ENCODE peak calls at places on chromosome 1, in ten cellular contexts. D is glutamatergic neuron, N is progenitor cell of endocrine pancreas, J is tibial artery, R is suprapubic skin, I is fibroblast of lung, O is body of pancreas, C is cardiac fibroblast, F is A549, L is neural crest cell. G is an unnamed sample.

GRCh38 chr1:117607471-117607870 is 1.6 kb downstream of the TENT5C start:
- DNase-seq in F (no peak), I (peak; percentile 10), J (no peak), D (no peak), O (peak; percentile 62), L (no peak), R (no peak), N (no peak), C (no peak), G (peak; percentile 21)

GRCh38 chr1:38000529-38001453 is 4.5 kb downstream of the FHL3 start:
- DNase-seq in N (no peak), L (no peak), D (no peak), R (no peak), O (no peak), I (peak; percentile 92), F (no peak), J (peak; percentile 76), C (peak; percentile 90), G (no peak)

GRCh38 chr1:200415227-200415626 is 5.4 kb upstream of the ZNF281 start:
- DNase-seq in F (no peak), I (no peak), J (no peak), N (no peak), L (no peak), D (no peak), O (no peak), C (peak; percentile 48), R (no peak), G (no peak)

GRCh38 chr1:175731581-175731980 is 11.8 kb downstream of the TNR start:
- DNase-seq in O (no peak), L (no peak), D (no peak), I (no peak), N (no peak), F (no peak), R (no peak), J (no peak), C (no peak), G (no peak)

GRCh38 chr1:106584127-106584526 is 472.3 kb upstream of the PRMT6 start:
- DNase-seq in C (no peak), D (no peak), O (no peak), L (no peak), F (no peak), I (peak; percentile 67), R (no peak), J (no peak), N (no peak), G (no peak)

GRCh38 chr1:50704126-50704525 is 255.9 kb downstream of the FAF1 start:
- DNase-seq in N (no peak), O (no peak), J (no peak), C (peak; percentile 59), F (peak; percentile 17), R (no peak), D (no peak), L (peak; percentile 25), I (peak; percentile 19), G (peak; percentile 21)

GRCh38 chr1:24366707-24367106 is 46.9 kb downstream of the STPG1 start:
- DNase-seq in R (no peak), N (no peak), D (no peak), L (no peak), O (no peak), J (no peak), I (no peak), C (no peak), F (no peak), G (no peak)

GRCh38 chr1:88800382-88801051 is 90.8 kb downstream of the GTF2B start:
- DNase-seq in J (no peak), R (no peak), N (no peak), L (no peak), I (peak; percentile 15), D (no peak), O (peak; percentile 34), F (peak; percentile 41), C (peak; percentile 70), G (no peak)

DNA sequence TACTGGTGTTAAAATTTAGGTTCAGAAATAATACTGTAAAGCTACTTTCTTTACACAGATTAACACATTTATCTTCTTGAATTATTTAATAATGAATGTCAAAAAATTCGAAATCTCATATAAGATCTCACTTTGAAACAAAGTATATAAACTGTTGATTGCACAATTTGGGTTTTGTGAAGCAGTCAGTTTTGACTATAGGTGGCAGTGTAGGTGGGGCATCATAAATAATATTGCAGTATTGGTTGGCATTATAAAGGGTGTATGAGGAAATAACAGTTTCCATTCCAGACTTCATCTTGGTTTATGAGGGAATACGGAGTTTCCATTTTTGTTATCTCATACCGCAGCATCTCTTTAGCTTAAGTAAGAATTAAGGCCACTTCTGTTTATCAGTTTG is 49.9 kb downstream of the SUCO start:
- DNase-seq in I (no peak), O (no peak), J (no peak), L (no peak), N (no peak), C (no peak), R (no peak), F (no peak), D (no peak), G (no peak)
- TF ChIP-seq CTCF in I (no peak), O (no peak), J (no peak), L (no peak), N (no peak), C (peak; percentile 4), R (no peak), F (peak; percentile 24), D (no peak), G (no peak)

GRCh38 chr1:245154429-245155185 is at the start of gene KIF26B:
- DNase-seq in O (peak; percentile 26), C (peak; percentile 70), J (no peak), L (peak; percentile 46), F (peak; percentile 58), R (no peak), I (peak; percentile 73), N (peak; percentile 48), D (peak; percentile 65), G (peak; percentile 80)

GRCh38 chr1:245155186-245156040 is 628 bp downstream of the KIF26B start:
- DNase-seq in R (no peak), F (peak; percentile 32), D (peak; percentile 35), N (no peak), I (peak; percentile 40), J (no peak), C (no peak), L (peak; percentile 30), O (no peak), G (peak; percentile 65)

GRCh38 chr1:245156736-245157505 is 2.1 kb downstream of the KIF26B start:
- DNase-seq in J (no peak), C (peak; percentile 22), L (no peak), I (peak; percentile 62), O (no peak), D (peak; percentile 43), N (no peak), R (no peak), F (no peak), G (peak; percentile 43)

GRCh38 chr1:245153645-245154428 is 948 bp upstream of the KIF26B start:
- DNase-seq in C (no peak), J (peak; percentile 62), I (peak; percentile 36), N (peak; percentile 34), D (peak; percentile 43), O (peak; percentile 16), R (peak; percentile 62), L (peak; percentile 29), F (peak; percentile 20), G (peak; percentile 58)

DNA sequence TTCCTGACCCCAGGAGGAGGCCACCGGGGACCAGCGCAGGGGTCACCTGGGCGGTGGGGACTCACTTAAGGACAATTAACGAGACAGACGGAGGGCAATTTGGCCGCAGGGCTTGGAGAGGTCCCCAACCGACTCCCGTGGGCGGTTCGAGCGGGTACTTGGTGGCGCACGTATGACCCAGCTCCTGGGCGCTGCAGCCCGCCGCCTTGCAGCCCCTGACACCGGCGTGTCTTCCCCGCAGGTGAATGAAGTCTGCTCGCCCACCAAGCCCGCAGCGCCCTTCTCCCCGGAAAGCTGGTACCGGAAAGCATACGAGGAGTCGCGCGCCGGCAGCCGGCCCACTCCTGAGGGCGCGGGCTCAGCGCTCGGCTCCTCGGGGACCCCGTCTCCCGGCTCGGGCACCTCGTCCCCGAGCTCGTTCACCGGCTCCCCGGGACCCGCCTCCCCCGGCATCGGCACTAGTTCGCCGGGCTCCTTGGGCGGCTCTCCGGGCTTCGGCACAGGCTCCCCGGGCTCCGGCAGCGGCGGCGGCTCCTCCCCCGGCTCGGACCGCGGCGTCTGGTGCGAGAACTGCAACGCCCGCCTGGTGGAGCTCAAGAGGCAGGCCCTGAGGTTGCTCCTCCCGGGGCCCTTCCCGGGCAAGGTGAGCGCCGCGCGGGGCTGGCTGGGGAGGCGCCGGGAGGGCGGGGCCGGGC is 1.4 kb downstream of the KIF26B start:
- DNase-seq in I (peak; percentile 71), C (peak; percentile 80), N (peak; percentile 90), D (peak; percentile 95), F (peak; percentile 81), L (peak; percentile 83), O (peak; percentile 88), J (peak; percentile 83), R (peak; percentile 86), G (peak; percentile 92)
- TF ChIP-seq CTCF in I (peak; percentile 52), C (peak; percentile 61), N (peak; percentile 88), D (peak; percentile 89), F (peak; percentile 76), L (peak; percentile 86), O (peak; percentile 62), J (peak; percentile 56), R (peak; percentile 89), G (peak; percentile 71)

DNA sequence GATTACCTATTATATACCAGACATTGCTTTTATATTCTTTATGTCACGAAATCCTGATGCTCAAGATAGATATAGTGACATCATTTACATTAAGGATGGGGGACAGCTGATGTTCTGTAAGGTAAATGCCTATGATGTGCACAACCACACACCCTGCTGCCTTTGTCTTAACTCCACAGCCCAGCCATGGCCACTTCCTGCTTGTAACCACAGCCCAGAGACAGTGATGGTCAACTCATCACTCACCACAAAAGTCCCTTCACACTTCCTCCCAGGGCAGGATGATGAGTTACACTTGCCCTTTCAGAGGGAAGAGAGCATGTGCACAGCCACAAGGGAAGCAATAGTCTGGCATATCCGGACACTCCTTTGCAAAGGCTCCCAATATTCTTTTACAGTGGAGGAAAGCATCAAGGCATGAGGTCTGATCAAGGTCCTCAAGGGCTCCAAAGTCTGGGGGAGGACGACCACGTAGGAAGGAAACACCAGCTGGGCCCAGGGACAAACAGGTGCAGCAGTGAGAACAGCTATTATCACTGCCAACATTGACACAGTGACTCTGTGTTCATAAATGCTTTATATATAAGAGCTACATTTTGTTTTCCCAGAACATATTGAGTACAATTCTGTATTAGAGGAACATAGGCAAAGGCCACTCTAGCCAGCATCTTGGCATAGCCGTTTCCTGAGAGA is 53.8 kb downstream of the PLPP3 start:
- DNase-seq in O (no peak), F (no peak), L (no peak), R (no peak), C (peak; percentile 54), N (no peak), I (peak; percentile 47), D (no peak), J (no peak), G (no peak)
- TF ChIP-seq CTCF in O (no peak), F (no peak), L (no peak), R (no peak), C (no peak), N (no peak), I (no peak), D (no peak), J (no peak), G (no peak)

DNA sequence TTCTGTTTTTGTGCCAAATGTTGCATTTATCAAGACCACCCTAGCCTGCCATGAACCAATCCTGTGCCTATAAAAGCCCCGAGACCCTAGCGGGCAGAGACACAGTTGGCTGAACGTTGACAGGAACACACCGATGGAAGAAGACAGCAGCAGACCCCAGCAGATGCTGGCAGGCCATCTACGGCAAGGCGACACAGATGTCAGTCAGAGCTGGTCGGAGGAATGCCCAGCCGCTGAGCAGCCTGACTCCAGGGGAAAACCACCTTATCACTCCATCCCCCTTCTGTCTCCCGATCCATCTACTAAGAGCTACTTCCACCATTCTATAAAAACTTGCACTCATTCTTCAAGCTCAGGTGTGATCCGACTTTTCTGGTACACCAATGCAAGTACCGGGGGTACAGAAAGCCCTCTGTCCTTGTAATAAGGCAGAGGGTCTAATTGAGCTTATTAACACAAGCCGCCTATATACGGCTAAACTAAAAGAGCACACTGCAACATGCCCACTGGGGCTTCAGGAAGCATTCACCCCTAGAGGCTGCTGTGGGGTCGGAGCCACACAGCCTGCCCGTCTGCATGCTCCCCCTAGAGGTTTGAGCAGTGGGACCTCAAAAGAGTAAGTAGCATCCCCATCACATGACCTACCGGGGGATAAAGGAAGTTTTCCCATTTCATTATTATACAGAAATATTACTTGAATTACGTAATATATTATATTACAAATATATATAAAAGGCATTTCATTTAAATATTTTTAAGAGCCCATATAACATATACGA is 1156.3 kb upstream of the B3GALT2 start:
- DNase-seq in D (peak; percentile 76), L (no peak), C (no peak), I (no peak), F (peak; percentile 13), N (no peak), J (no peak), O (no peak), R (no peak), G (peak; percentile 6)
- TF ChIP-seq CTCF in D (no peak), L (peak; percentile 29), C (no peak), I (no peak), F (no peak), N (peak; percentile 37), J (no peak), O (no peak), R (no peak), G (peak; percentile 31)